ENCODE peak calls at places on chromosomes 2 and 18, in seven cellular contexts. Y, N, R, K, G, T and B are unnamed samples.
A peak's percentile ranks its signal among the peaks of the same experiment; 100 is the strongest.

GRCh38 chr18:13233746-13234527 is 15.4 kb downstream of the LDLRAD4 start:
- ATAC-seq in Y (no peak), N (no peak), R (no peak), K (no peak), G (peak; percentile 4), T (peak; percentile 19), B (no peak)

GRCh38 chr2:100548771-100549170 is 14.0 kb upstream of the PDCL3 start:
- ATAC-seq in Y (no peak), N (no peak), R (no peak), K (no peak), G (no peak), T (no peak), B (no peak)

GRCh38 chr2:118847447-118848172 is at the start of gene EN1:
- ATAC-seq in Y (no peak), N (no peak), R (peak; percentile 66), K (no peak), G (no peak), T (peak; percentile 41), B (peak; percentile 25)

GRCh38 chr2:23988371-23988770 is 21.5 kb upstream of the MFSD2B start:
- ATAC-seq in Y (peak; percentile 65), N (peak; percentile 34), R (peak; percentile 83), K (no peak), G (no peak), T (no peak), B (no peak)

GRCh38 chr18:79327199-79327545 is 68.6 kb upstream of the NFATC1 start:
- ATAC-seq in Y (no peak), N (no peak), R (no peak), K (no peak), G (peak; percentile 21), T (no peak), B (no peak)

GRCh38 chr18:67525328-67526110 is 9.0 kb upstream of the DSEL start:
- ATAC-seq in Y (no peak), N (peak; percentile 95), R (peak; percentile 93), K (no peak), G (peak; percentile 82), T (peak; percentile 26), B (peak; percentile 86)

GRCh38 chr2:118046628-118047210 is 32.8 kb upstream of the CCDC93 start:
- ATAC-seq in Y (peak; percentile 44), N (peak; percentile 95), R (peak; percentile 71), K (no peak), G (peak; percentile 45), T (no peak), B (no peak)

GRCh38 chr18:76376668-76377358 is 118.2 kb downstream of the ZNF516 start:
- ATAC-seq in Y (no peak), N (peak; percentile 80), R (no peak), K (peak; percentile 32), G (peak; percentile 74), T (no peak), B (no peak)

GRCh38 chr2:58732999-58733398 is 491.9 kb upstream of the FANCL start:
- ATAC-seq in Y (no peak), N (no peak), R (no peak), K (no peak), G (no peak), T (no peak), B (no peak)

GRCh38 chr2:134193774-134194173 is 60.1 kb upstream of the MGAT5 start:
- ATAC-seq in Y (no peak), N (no peak), R (no peak), K (no peak), G (no peak), T (no peak), B (no peak)
- TF ChIP-seq CTCF in Y (no peak), N (no peak), R (no peak), K (no peak), G (no peak), T (no peak), B (no peak)

DNA sequence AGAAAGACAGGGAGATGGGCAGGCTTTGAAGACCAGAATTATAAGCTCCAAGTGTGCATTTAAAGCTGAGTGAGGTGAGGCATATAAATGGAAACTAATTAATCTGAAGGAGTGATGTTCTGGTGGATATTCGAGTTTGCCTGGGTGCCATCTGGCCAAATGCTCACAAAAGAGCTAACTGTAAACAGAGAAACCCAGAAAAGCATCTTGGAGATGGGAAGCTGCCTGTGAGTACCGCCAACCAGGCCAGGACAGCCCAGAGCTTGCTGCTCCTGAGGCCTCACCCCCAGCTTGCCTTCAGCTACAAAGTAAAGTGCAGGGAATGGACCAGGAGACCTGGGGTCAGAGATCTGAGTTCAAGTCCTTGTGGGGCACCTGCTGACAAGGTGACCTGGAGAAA is 446.1 kb upstream of the MYT1L start:
- ATAC-seq in Y (no peak), N (no peak), R (no peak), K (no peak), G (no peak), T (no peak), B (no peak)
- H3K9me3 ChIP-seq in Y (no peaks in the 10 kb centered on the region), N (peaks cover 3% of the 10 kb centered on the region), R (peaks cover 10% of the 10 kb centered on the region), K (no peaks in the 10 kb centered on the region), G (no peaks in the 10 kb centered on the region), T (peaks cover 14% of the 10 kb centered on the region), B (no peaks in the 10 kb centered on the region)

GRCh38 chr2:72982219-72982618 is 64.9 kb downstream of the EMX1 start:
- ATAC-seq in Y (no peak), N (no peak), R (no peak), K (no peak), G (no peak), T (no peak), B (no peak)

GRCh38 chr2:72983500-72984039 is 66.3 kb downstream of the EMX1 start:
- ATAC-seq in Y (no peak), N (no peak), R (no peak), K (no peak), G (no peak), T (peak; percentile 90), B (no peak)

GRCh38 chr2:72984172-72984671 is 66.9 kb downstream of the EMX1 start:
- ATAC-seq in Y (no peak), N (no peak), R (no peak), K (no peak), G (no peak), T (peak; percentile 13), B (no peak)

GRCh38 chr2:72981516-72981915 is 64.2 kb downstream of the EMX1 start:
- ATAC-seq in Y (no peak), N (no peak), R (no peak), K (no peak), G (no peak), T (no peak), B (no peak)

DNA sequence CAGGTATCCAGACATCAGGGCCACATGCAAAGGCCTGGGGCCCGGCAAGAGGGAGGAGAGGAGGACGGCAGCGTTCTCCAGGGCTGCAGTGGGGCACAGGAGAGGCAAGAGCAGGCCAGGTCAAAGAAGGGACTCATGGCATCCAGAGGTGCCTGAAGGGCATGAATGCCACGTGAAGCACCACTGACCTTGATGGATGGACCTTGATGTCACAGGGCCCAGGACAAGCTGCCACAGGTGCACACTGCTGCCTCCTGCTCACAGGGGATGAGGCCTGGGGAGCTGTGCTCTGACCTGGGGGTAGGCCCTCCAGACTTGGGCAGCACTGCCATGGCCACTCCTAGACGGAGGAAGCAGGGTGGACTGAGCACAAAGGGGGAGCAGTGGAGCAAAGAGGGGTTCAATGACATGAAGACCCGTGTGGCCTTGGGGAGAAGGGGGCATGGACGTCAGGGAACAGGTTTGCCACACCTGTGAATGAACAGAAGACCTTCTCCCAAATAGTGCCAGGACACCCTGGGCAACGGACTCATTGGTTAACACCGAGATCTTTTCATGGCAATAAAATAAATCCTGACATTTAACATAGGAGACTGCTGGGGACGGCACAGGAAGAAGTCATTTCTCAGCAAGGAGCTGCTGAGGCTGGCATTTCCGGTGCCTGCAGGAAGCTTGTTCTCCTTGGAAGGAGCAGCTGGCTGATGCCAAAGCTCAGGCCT is 65.6 kb downstream of the EMX1 start:
- ATAC-seq in Y (no peak), N (no peak), R (no peak), K (no peak), G (no peak), T (no peak), B (no peak)
- H3K4me1 ChIP-seq in Y (no peaks in the 10 kb centered on the region), N (no peaks in the 10 kb centered on the region), R (peaks cover 7% of the 10 kb centered on the region), K (no peaks in the 10 kb centered on the region), G (no peaks in the 10 kb centered on the region), T (no peaks in the 10 kb centered on the region), B (no peaks in the 10 kb centered on the region)

DNA sequence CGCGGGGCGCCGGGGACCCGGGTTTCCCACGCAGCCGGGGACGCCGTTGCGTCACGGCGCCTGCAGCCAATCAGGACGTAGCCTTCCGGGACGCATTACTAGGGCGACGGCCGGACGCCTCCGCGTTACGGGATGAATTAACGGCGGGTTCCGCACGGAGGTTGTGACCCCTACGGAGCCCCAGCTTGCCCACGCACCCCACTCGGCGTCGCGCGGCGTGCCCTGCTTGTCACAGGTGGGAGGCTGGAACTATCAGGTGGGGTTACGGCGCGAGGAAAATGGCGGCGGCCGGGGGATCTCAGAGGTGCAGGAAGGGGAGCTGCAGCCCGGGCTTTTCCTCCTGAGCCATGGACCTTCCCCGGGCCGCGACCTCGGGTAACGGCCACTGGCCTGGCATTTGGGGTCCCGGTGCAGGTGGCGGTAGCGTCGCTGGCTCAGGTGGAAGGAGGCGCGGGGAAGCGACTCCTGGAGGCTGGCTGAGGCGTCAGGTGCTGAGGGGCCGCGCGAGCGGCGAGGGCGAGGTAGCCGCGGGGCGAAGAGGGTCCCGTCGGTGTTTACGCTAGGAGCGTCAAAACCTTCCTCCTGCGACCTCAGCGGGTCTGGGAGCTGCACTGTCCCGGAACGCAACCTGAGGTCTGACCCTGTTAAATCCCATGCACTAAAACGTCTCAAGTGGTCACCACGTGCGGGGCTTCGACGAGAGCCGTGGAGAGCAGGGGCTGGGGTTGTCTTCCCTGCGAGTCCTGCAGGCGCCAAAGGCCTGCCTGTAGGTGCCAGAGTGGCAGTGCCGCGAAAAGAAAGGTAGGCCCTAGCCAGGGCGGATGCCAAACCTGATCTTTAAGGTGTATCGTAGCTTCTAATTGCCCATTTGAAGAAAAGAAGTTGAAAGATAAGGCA is at the start of gene LCLAT1:
- ATAC-seq in Y (peak; percentile 95), N (peak; percentile 98), R (peak; percentile 97), K (peak; percentile 88), G (peak; percentile 96), T (peak; percentile 93), B (peak; percentile 90)
- TF ChIP-seq CTCF in Y (no peak), N (no peak), R (no peak), K (no peak), G (no peak), T (no peak), B (no peak)